ENCODE peak calls at places on chromosomes 6 and 20, in seven cellular contexts. D is left ventricle myocardium inferior, H is chondrocyte, P is HCT116, A is hepatocyte, X is heart right ventricle, B is cardiac muscle cell. T is an unnamed sample.
A peak's percentile ranks its signal among the peaks of the same experiment; 100 is the strongest.

GRCh38 chr6:51959744-51960383 is 127.5 kb downstream of the PKHD1 start:
- DNase-seq in B (peak; percentile 85), D (peak; percentile 31), A (peak; percentile 83), H (no peak), X (peak; percentile 31), P (peak; percentile 43), T (peak; percentile 84)

GRCh38 chr6:87590989-87591388 is 1.1 kb downstream of the ORC3 start:
- DNase-seq in D (no peak), X (no peak), B (no peak), A (no peak), P (no peak), H (no peak), T (no peak)

GRCh38 chr6:52877168-52877567 is 32.3 kb downstream of the GSTA3 start:
- DNase-seq in P (peak; percentile 29), B (no peak), H (no peak), D (no peak), X (no peak), A (peak; percentile 34), T (no peak)

GRCh38 chr6:34130870-34131269 is 15.0 kb downstream of the GRM4 start:
- DNase-seq in B (no peak), A (no peak), D (no peak), P (no peak), H (no peak), X (no peak), T (no peak)

GRCh38 chr6:4394786-4395185 is 259.4 kb upstream of the ECI2 start:
- DNase-seq in B (no peak), A (peak; percentile 34), P (no peak), X (no peak), D (no peak), H (no peak), T (no peak)

GRCh38 chr20:49989234-49990065 is 6.7 kb downstream of the SNAI1 start:
- DNase-seq in A (peak; percentile 68), H (no peak), P (no peak), B (no peak), X (peak; percentile 77), D (peak; percentile 59), T (peak; percentile 50)

GRCh38 chr6:3731700-3732099 is 19.8 kb downstream of the PXDC1 start:
- DNase-seq in A (no peak), P (no peak), B (no peak), D (no peak), H (peak; percentile 48), X (no peak), T (no peak)

GRCh38 chr6:148761532-148761951 is 14.7 kb downstream of the UST start:
- DNase-seq in X (peak; percentile 5), B (peak; percentile 13), H (no peak), D (no peak), A (no peak), P (no peak), T (no peak)

GRCh38 chr20:1882026-1882425 is 13.2 kb upstream of the SIRPA start:
- DNase-seq in P (no peak), D (no peak), H (no peak), X (no peak), B (no peak), A (no peak), T (no peak)

GRCh38 chr6:139905404-139906052 is 531.1 kb upstream of the CITED2 start:
- DNase-seq in P (no peak), A (no peak), B (no peak), H (no peak), X (no peak), D (no peak), T (no peak)

GRCh38 chr6:56096946-56097345 is 150.4 kb downstream of the COL21A1 start:
- DNase-seq in P (no peak), A (no peak), D (no peak), H (no peak), X (no peak), B (no peak), T (no peak)

GRCh38 chr6:155959898-155960297 is 504.3 kb upstream of the NOX3 start:
- DNase-seq in P (no peak), A (peak; percentile 47), B (no peak), X (no peak), D (no peak), H (no peak), T (no peak)

GRCh38 chr6:167030222-167031072 is 31.2 kb downstream of the CEP43 start:
- DNase-seq in B (peak; percentile 51), P (no peak), D (no peak), X (no peak), A (no peak), H (no peak), T (no peak)

GRCh38 chr20:14997791-14998190 is 660.4 kb upstream of the FLRT3 start:
- DNase-seq in P (no peak), X (no peak), D (no peak), H (no peak), B (no peak), A (no peak), T (no peak)
- TF ChIP-seq CTCF in P (no peak), X (no peak), D (no peak), H (no peak), B (no peak), A (no peak), T (no peak)

GRCh38 chr6:106085984-106086832 is at the start of gene PRDM1:
- DNase-seq in H (no peak), B (peak; percentile 82), D (peak; percentile 71), X (peak; percentile 72), P (peak; percentile 81), A (peak; percentile 91), T (peak; percentile 58)

GRCh38 chr6:106085687-106085983 is 501 bp upstream of the PRDM1 start:
- DNase-seq in D (no peak), H (no peak), A (no peak), X (no peak), P (no peak), B (no peak), T (no peak)

GRCh38 chr6:106087548-106088325 is 1.6 kb downstream of the PRDM1 start:
- DNase-seq in H (no peak), A (no peak), X (peak; percentile 48), D (peak; percentile 23), B (peak; percentile 5), P (no peak), T (no peak)

GRCh38 chr6:106092279-106092678 is 6.1 kb downstream of the PRDM1 start:
- DNase-seq in P (no peak), A (no peak), X (no peak), B (peak; percentile 41), D (no peak), H (no peak), T (no peak)

GRCh38 chr6:106089981-106090380 is 3.8 kb downstream of the PRDM1 start:
- DNase-seq in H (no peak), B (no peak), P (no peak), D (no peak), X (no peak), A (no peak), T (no peak)
- TF ChIP-seq CTCF in H (peak; percentile 50), B (no peak), P (peak; percentile 31), D (no peak), X (peak; percentile 30), A (peak; percentile 12), T (no peak)

GRCh38 chr6:96657344-96657743 is 94.4 kb downstream of the FHL5 start:
- DNase-seq in P (no peak), H (peak; percentile 60), D (no peak), B (no peak), A (no peak), X (no peak), T (peak; percentile 33)
- TF ChIP-seq CTCF in P (no peak), H (no peak), D (no peak), B (no peak), A (no peak), X (no peak), T (no peak)

DNA sequence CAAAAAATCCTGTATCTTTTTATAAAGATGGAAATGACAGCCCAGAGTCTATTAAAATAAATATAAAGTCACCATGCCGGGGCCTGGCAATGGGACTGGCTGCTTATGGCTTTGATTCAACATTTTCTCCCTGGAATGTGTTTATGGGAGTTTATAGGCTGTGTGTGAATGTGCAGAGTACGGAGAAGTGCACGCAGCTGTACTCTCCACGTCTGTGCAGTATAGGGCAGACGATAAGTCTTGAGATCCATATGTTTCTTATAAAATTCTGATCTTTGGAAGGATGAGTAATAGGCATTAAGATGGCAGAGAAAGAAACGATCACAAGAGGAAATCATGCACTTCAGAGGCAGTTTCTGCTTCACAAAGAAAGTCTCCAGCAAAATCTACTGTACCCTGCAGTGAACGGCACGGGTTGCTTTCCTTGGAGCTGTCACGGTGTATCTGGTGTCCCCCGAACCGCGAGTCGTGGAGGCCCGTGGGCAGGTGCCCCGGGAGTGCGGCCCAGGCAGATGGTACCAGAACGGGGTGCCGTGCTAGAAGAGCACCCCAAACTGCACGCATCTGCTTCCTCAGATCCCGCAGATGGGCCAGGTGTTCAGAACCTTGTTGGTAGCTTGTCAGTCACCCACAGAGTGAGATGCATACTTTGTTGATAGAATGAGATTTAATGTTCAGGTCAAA is 382.5 kb downstream of the TAF4 start:
- DNase-seq in D (no peak), H (no peak), P (no peak), X (no peak), B (no peak), A (no peak), T (no peak)
- TF ChIP-seq CTCF in D (no peak), H (no peak), P (no peak), X (no peak), B (no peak), A (no peak), T (no peak)

DNA sequence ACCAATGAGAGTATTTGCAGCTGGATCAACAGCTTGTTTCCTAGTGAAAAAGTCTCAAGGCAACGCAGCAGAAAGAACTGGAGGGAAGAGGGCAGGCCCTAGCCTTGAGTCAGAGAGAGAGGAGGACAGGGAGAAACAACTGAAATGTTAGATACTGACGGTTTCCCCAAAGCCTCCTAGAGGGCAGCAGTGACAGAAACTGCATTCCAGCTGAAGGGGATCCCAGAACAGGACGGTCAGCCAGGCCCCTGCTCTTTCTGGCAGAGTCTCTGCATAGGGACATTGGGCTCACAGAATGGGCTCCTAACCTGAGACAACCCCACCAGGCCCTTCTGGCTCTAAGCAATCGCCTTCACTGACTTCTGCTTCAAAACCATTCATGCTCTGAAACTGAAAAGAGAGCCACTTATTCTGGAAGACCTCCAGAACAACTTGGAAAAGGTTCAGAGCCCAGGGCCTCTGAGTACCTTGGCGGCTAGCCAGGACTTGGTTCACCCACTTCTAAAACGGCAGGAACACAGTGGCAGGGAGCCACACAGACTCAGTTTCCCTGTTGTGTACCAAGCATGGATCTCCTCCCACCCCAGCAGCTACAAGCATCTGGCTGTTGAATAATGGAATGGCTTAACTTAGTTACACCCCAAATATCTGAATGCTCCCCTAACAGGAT is 72.9 kb downstream of the PSMB1 start:
- DNase-seq in H (no peak), P (no peak), X (peak; percentile 32), A (peak; percentile 21), B (no peak), D (peak; percentile 29), T (no peak)
- TF ChIP-seq CTCF in H (peak; percentile 47), P (no peak), X (peak; percentile 20), A (peak; percentile 27), B (peak; percentile 56), D (peak; percentile 37), T (no peak)

T was measured in glutamatergic neuron.